ENCODE peak calls at places on chromosomes 4 and X, in ten cellular contexts. Q is H9, L is colonic mucosa, U is mesenchymal stem cell, I is mammary epithelial cell, D is PC-3, W is mesendoderm, Y is neural progenitor cell, A is fibroblast of lung, E is HepG2. O is an unnamed sample. For H3K4me1, the result is how much of the 10 kb centered on the place peaks cover.

GRCh38 chr4:74682567-74683359 is 111.6 kb downstream of the BTC start:
- DNase-seq in U (peak), A (peak), I (peak), Q (peak), D (peak), W (peak), Y (no peak), E (peak), L (no peak), O (peak)

GRCh38 chr4:30667919-30668318 is 52.2 kb upstream of the PCDH7 start:
- DNase-seq in D (no peak), Y (no peak), Q (no peak), U (no peak), L (no peak), I (no peak), A (no peak), E (no peak), W (no peak), O (no peak)

GRCh38 chr4:80099671-80100070 is 26.6 kb upstream of the ANTXR2 start:
- DNase-seq in E (no peak), W (no peak), A (no peak), Y (no peak), L (no peak), U (peak), D (no peak), Q (no peak), I (no peak), O (no peak)

GRCh38 chrX:39527045-39527444 is 570.7 kb downstream of the BCOR start:
- DNase-seq in E (no peak), A (peak), Y (no peak), L (no peak), Q (no peak), W (no peak), I (no peak), U (peak), D (no peak), O (peak)

GRCh38 chr4:150501983-150502382 is 80.0 kb upstream of the MAB21L2 start:
- DNase-seq in I (no peak), Q (no peak), L (no peak), U (no peak), W (no peak), D (no peak), E (no peak), A (peak), Y (no peak), O (peak)

GRCh38 chr4:140260227-140260626 is 106.2 kb upstream of the MAML3 start:
- DNase-seq in U (peak), Y (no peak), L (no peak), D (peak), W (no peak), Q (no peak), A (peak), E (no peak), I (peak), O (peak)

GRCh38 chrX:107574711-107575110 is 53.6 kb upstream of the PRPS1 start:
- DNase-seq in I (peak), Q (no peak), Y (no peak), D (peak), A (peak), E (no peak), U (peak), W (no peak), L (no peak), O (peak)

GRCh38 chrX:101957174-101957573 is 25.3 kb upstream of the ZMAT1 start:
- DNase-seq in U (no peak), E (no peak), D (no peak), Y (no peak), L (no peak), A (no peak), Q (no peak), I (no peak), W (no peak), O (no peak)

GRCh38 chr4:124753941-124754581 is 41.5 kb upstream of the ANKRD50 start:
- DNase-seq in Q (no peak), U (no peak), D (peak), E (peak), A (no peak), L (no peak), Y (no peak), W (no peak), I (no peak), O (no peak)

GRCh38 chr4:184802203-184803015 is 23.4 kb downstream of the ACSL1 start:
- DNase-seq in I (no peak), D (no peak), W (no peak), Q (no peak), U (peak), Y (no peak), E (no peak), A (peak), L (no peak), O (no peak)

GRCh38 chr4:3868146-3868840 is 102.1 kb downstream of the ADRA2C start:
- DNase-seq in W (peak), L (no peak), I (no peak), A (peak), U (no peak), E (no peak), Y (peak), Q (peak), D (peak), O (peak)

GRCh38 chr4:73103799-73104503 is 34.4 kb upstream of the COX18 start:
- DNase-seq in E (peak), I (no peak), A (peak), D (peak), L (no peak), U (peak), W (peak), Y (no peak), Q (no peak), O (no peak)

GRCh38 chr4:174284181-174284886 is 623 bp downstream of the CEP44 start:
- DNase-seq in D (peak), I (peak), L (peak), E (peak), U (peak), A (peak), W (peak), Q (no peak), Y (peak), O (peak)

GRCh38 chr4:86032476-86033022 is 327.3 kb downstream of the MAPK10 start:
- DNase-seq in A (peak), W (no peak), Q (no peak), L (no peak), D (peak), E (no peak), Y (no peak), U (peak), I (peak), O (peak)

GRCh38 chr4:150746156-150746555 is 164.2 kb downstream of the MAB21L2 start:
- DNase-seq in E (no peak), I (no peak), L (no peak), Q (no peak), D (peak), U (peak), A (peak), W (no peak), Y (no peak), O (peak)

GRCh38 chr4:53943345-53944085 is 120.9 kb downstream of the CHIC2 start:
- DNase-seq in E (no peak), L (no peak), W (no peak), Q (no peak), U (peak), I (peak), Y (no peak), D (peak), A (peak), O (peak)

GRCh38 chr4:40264497-40264896 is 67.7 kb downstream of the RHOH start:
- DNase-seq in I (peak), L (no peak), E (no peak), Q (no peak), D (no peak), A (peak), W (peak), U (peak), Y (no peak), O (peak)

GRCh38 chrX:155070038-155070437 is 898 bp downstream of the CMC4 start:
- DNase-seq in L (no peak), D (no peak), U (no peak), Y (peak), I (peak), E (no peak), Q (no peak), A (no peak), W (no peak), O (no peak)

GRCh38 chr4:38194202-38194601 is 234.0 kb downstream of the PTTG2 start:
- DNase-seq in E (no peak), U (no peak), L (no peak), Y (no peak), W (no peak), I (no peak), D (no peak), A (no peak), Q (no peak), O (no peak)

GRCh38 chrX:145613894-145614293 is 203.7 kb upstream of the SLITRK2 start:
- DNase-seq in Q (no peak), A (peak), D (peak), I (no peak), L (no peak), U (no peak), Y (no peak), E (no peak), W (no peak), O (no peak)

GRCh38 chr4:8195841-8196460 is 3.1 kb upstream of the SH3TC1 start:
- DNase-seq in Y (no peak), E (no peak), U (no peak), I (no peak), L (no peak), Q (no peak), A (no peak), D (peak), W (no peak), O (no peak)

GRCh38 chr4:101806914-101807313 is 16.4 kb downstream of the BANK1 start:
- DNase-seq in L (no peak), E (no peak), Q (no peak), Y (no peak), D (no peak), I (no peak), U (peak), W (no peak), A (no peak), O (peak)

GRCh38 chr4:4693258-4693657 is 151.4 kb upstream of the STX18 start:
- DNase-seq in Q (no peak), Y (no peak), A (peak), U (peak), W (no peak), E (peak), D (no peak), I (peak), L (no peak), O (no peak)

GRCh38 chr4:182808673-182809416 is 108.3 kb downstream of the DCTD start:
- DNase-seq in Q (no peak), E (no peak), D (peak), A (peak), U (peak), L (no peak), I (no peak), Y (no peak), W (no peak), O (no peak)

GRCh38 chr4:762211-763190 is 56.9 kb downstream of the PCGF3 start:
- DNase-seq in W (no peak), A (peak), D (peak), L (no peak), I (no peak), Q (no peak), E (peak), U (no peak), Y (no peak), O (no peak)

GRCh38 chr4:123478859-123479345 is 82.3 kb downstream of the SPRY1 start:
- DNase-seq in Y (no peak), W (no peak), A (peak), L (peak), D (peak), U (peak), E (peak), I (peak), Q (no peak), O (peak)

GRCh38 chr4:93433840-93434239 is 394.7 kb upstream of the ATOH1 start:
- DNase-seq in A (no peak), Q (no peak), L (no peak), U (no peak), W (no peak), D (peak), E (peak), I (no peak), Y (no peak), O (no peak)

GRCh38 chr4:169062861-169063197 is 52.8 kb upstream of the CBR4 start:
- DNase-seq in W (peak), U (no peak), L (no peak), E (peak), I (no peak), D (no peak), Y (no peak), Q (no peak), A (no peak), O (no peak)

GRCh38 chr4:111399523-111400135 is 745.6 kb upstream of the FAM241A start:
- DNase-seq in D (no peak), Y (no peak), W (no peak), U (no peak), A (peak), E (no peak), I (no peak), Q (no peak), L (no peak), O (no peak)

GRCh38 chr4:184150102-184150839 is 67.4 kb downstream of the ENPP6 start:
- DNase-seq in I (no peak), A (no peak), Q (no peak), W (no peak), L (no peak), D (no peak), Y (no peak), U (no peak), E (peak), O (no peak)

GRCh38 chr4:11898796-11899195 is 470.1 kb upstream of the HS3ST1 start:
- DNase-seq in Q (no peak), W (no peak), U (no peak), I (no peak), D (no peak), Y (no peak), E (no peak), L (no peak), A (no peak), O (no peak)

GRCh38 chr4:138834029-138834428 is 181.6 kb upstream of the NOCT start:
- DNase-seq in U (peak), I (no peak), Y (no peak), L (no peak), E (no peak), D (no peak), Q (no peak), A (no peak), W (no peak), O (no peak)

GRCh38 chrX:39150621-39151020 is 349.4 kb downstream of the MID1IP1 start:
- DNase-seq in D (no peak), L (no peak), Q (no peak), W (peak), A (no peak), Y (no peak), U (no peak), E (no peak), I (no peak), O (no peak)

GRCh38 chr4:73608677-73609594 is 11.3 kb downstream of the RASSF6 start:
- DNase-seq in Q (no peak), Y (no peak), W (no peak), I (peak), D (peak), A (no peak), E (peak), U (peak), L (no peak), O (peak)

GRCh38 chr4:159508917-159509500 is 406.1 kb downstream of the RAPGEF2 start:
- DNase-seq in Y (no peak), I (peak), Q (no peak), D (peak), E (no peak), L (no peak), U (no peak), W (no peak), A (peak), O (peak)

GRCh38 chr4:13558881-13559280 is 14.6 kb upstream of the NKX3-2 start:
- DNase-seq in A (no peak), I (peak), D (peak), L (no peak), W (no peak), U (no peak), Y (no peak), Q (no peak), E (no peak), O (no peak)

GRCh38 chr4:188218392-188218791 is 79.2 kb downstream of the TRIML1 start:
- DNase-seq in A (no peak), Q (peak), W (peak), U (no peak), D (no peak), I (no peak), E (no peak), L (no peak), Y (peak), O (no peak)

GRCh38 chr4:169604131-169604900 is 8.1 kb downstream of the NEK1 start:
- DNase-seq in Y (no peak), L (no peak), D (peak), A (peak), E (no peak), Q (no peak), I (peak), W (peak), U (peak), O (peak)

GRCh38 chrX:129108936-129109335 is 414.4 kb downstream of the SMARCA1 start:
- DNase-seq in A (no peak), D (no peak), W (no peak), L (no peak), Q (no peak), U (no peak), I (no peak), E (no peak), Y (no peak), O (no peak)

DNA sequence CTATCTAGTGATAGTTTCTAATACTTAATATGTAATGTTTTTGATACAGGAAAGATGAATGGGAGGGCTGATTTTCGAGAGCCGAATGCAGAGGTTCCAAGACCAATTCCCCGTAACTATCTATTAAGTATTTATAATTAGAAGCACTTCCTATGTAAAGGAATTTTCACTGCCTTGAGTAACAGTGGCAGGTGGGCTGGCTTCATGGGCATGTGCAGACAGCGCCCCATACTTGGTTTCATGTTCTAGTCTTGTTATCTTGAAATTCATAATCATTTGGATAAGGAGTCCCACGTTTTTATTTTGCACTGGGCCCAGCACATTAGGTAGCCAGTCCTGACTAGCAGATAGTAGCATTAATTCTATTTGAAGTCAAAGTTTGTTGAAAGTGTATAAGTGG is 1.7 kb downstream of the OCIAD1 start:
- DNase-seq in Y (no peak), W (peak), U (no peak), E (no peak), L (no peak), Q (no peak), A (no peak), I (peak), D (no peak), O (no peak)
- H3K9ac ChIP-seq in Y (peak), W (no peak), U (peak), E (no peak), L (no peak), Q (no peak), A (no peak), I (peak), D (peak), O (peak)

GRCh38 chrX:41337140-41337539 is 3.2 kb downstream of the DDX3X start:
- DNase-seq in L (no peak), I (peak), U (no peak), D (peak), E (no peak), W (no peak), Q (no peak), Y (no peak), A (no peak), O (no peak)

GRCh38 chrX:41339148-41339547 is 5.2 kb downstream of the DDX3X start:
- DNase-seq in E (no peak), I (no peak), A (no peak), Y (no peak), Q (no peak), U (no peak), W (no peak), D (no peak), L (no peak), O (peak)

GRCh38 chrX:41335590-41336331 is 1.8 kb downstream of the DDX3X start:
- DNase-seq in I (peak), E (no peak), L (no peak), Q (no peak), W (no peak), D (peak), A (peak), U (no peak), Y (no peak), O (peak)

GRCh38 chrX:41336447-41336846 is 2.5 kb downstream of the DDX3X start:
- DNase-seq in Q (no peak), A (no peak), E (no peak), Y (no peak), I (no peak), L (no peak), U (no peak), W (no peak), D (no peak), O (no peak)

GRCh38 chrX:41338422-41338821 is 4.5 kb downstream of the DDX3X start:
- DNase-seq in D (peak), W (no peak), Y (no peak), U (no peak), Q (no peak), E (no peak), A (no peak), L (no peak), I (no peak), O (peak)
- H3K4me1 ChIP-seq in D (under half), W (under half), Y (under half), U (under half), Q (under half), E (under half), A (under half), L (under half), I (under half), O (under half)

DNA sequence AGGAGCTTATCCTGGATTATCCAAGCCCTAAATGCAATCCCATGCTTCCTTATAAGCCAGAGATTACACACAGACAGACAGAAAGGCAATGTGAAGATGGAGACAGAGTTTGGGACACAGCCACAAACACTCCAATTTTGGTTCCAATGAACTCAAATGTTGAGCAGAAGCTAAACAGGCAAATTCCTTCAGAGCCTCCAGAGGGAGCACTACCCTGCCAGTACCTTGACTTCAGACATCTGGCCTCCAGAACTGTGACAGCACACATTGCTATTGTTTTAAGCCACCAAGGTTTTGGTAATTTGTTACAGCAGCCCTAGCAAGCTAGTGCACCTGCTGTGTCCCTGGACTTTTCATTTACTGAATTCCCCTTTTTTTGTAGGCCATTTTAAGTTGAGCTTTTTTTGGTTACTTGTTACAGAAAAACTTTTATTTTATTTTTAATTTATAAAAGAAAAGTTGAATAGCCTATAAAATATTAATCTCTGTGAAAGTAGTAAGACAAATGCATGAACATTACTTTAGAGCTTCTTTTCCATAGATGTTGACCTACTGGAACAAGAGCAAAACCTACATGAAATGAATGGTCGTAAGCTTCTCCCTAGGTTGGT is 33.4 kb upstream of the SRD5A3 start:
- DNase-seq in A (peak), Y (peak), Q (peak), I (peak), U (peak), E (peak), D (peak), W (peak), L (peak), O (peak)
- H3K9ac ChIP-seq in A (no peak), Y (no peak), Q (no peak), I (no peak), U (peak), E (no peak), D (no peak), W (no peak), L (no peak), O (no peak)

DNA sequence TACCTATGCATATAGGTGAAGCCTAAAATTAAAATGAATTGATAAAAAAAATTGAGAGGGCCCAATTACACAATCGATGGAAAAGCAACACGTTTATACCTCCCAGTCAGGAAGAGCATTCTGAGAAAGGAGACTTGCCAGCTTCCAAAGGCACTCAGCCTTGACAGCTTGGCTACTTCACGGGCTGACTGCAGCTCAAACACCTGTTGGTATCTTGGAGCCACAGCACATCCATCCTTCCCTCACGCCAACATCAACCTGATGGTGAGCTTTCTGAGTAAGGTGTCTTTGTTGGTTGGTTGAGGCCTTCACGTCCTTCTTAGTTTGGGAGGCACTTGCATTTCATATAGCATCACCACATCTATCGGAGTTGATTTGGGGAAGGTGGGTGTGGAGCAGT is 598.9 kb upstream of the DIPK2B start:
- DNase-seq in D (no peak), L (no peak), E (no peak), U (no peak), I (no peak), Q (no peak), Y (no peak), W (no peak), A (no peak), O (no peak)
- H3K4me1 ChIP-seq in D (half or more), L (under half), E (under half), U (under half), I (under half), Q (under half), Y (under half), W (under half), A (under half), O (under half)

GRCh38 chr4:24922988-24923387 is 10.1 kb upstream of the CCDC149 start:
- DNase-seq in I (no peak), Q (no peak), Y (no peak), L (no peak), A (no peak), D (no peak), U (no peak), W (no peak), E (no peak), O (no peak)
- H3K9ac ChIP-seq in I (no peak), Q (no peak), Y (no peak), L (no peak), A (no peak), D (no peak), U (no peak), W (no peak), E (no peak), O (no peak)

O was measured in adipocyte.